ENCODE peak calls at places on chromosomes 2 and 18, in seven cellular contexts. One of them, this sample, is unnamed.

GRCh38 chr18:34493099-34493544 is 217.0 kb upstream of the DTNA start:
- DNase-seq in NCI-H1105: peak; percentile 81
- DNase-seq in stimulated activated CD4-positive, alpha-beta T cell treated with anti-CD3 and anti-CD28 coated beads, Interleukin-4, amount 100 ng/mL, for 24 hours: no peak
- DNase-seq in GM19239: peak; percentile 13
- DNase-seq in NCI-H1417: peak; percentile 75
- DNase-seq in WTC11: peak; percentile 61
- DNase-seq in stimulated activated CD8-positive, alpha-beta memory T cell treated with anti-CD3 and anti-CD28 coated beads, Interleukin-12 subunit alpha, Interleukin-12 subunit beta, amount 100 ng/mL, for 1 hour: no peak
- DNase-seq in this sample: no peak

GRCh38 chr2:231679906-231680283 is 28.4 kb upstream of the PTMA start:
- DNase-seq in NCI-H1105: no peak
- DNase-seq in stimulated activated CD4-positive, alpha-beta T cell treated with anti-CD3 and anti-CD28 coated beads, Interleukin-4, amount 100 ng/mL, for 24 hours: no peak
- DNase-seq in GM19239: no peak
- DNase-seq in NCI-H1417: no peak
- DNase-seq in WTC11: no peak
- DNase-seq in stimulated activated CD8-positive, alpha-beta memory T cell treated with anti-CD3 and anti-CD28 coated beads, Interleukin-12 subunit alpha, Interleukin-12 subunit beta, amount 100 ng/mL, for 1 hour: no peak
- DNase-seq in this sample: no peak

GRCh38 chr2:101357386-101357785 is 29.9 kb downstream of the CREG2 start:
- DNase-seq in NCI-H1105: no peak
- DNase-seq in stimulated activated CD4-positive, alpha-beta T cell treated with anti-CD3 and anti-CD28 coated beads, Interleukin-4, amount 100 ng/mL, for 24 hours: no peak
- DNase-seq in GM19239: no peak
- DNase-seq in NCI-H1417: no peak
- DNase-seq in WTC11: no peak
- DNase-seq in stimulated activated CD8-positive, alpha-beta memory T cell treated with anti-CD3 and anti-CD28 coated beads, Interleukin-12 subunit alpha, Interleukin-12 subunit beta, amount 100 ng/mL, for 1 hour: no peak
- DNase-seq in this sample: no peak

GRCh38 chr2:53558867-53559266 is 208.7 kb upstream of the CHAC2 start:
- DNase-seq in NCI-H1105: no peak
- DNase-seq in stimulated activated CD4-positive, alpha-beta T cell treated with anti-CD3 and anti-CD28 coated beads, Interleukin-4, amount 100 ng/mL, for 24 hours: no peak
- DNase-seq in GM19239: no peak
- DNase-seq in NCI-H1417: no peak
- DNase-seq in WTC11: no peak
- DNase-seq in stimulated activated CD8-positive, alpha-beta memory T cell treated with anti-CD3 and anti-CD28 coated beads, Interleukin-12 subunit alpha, Interleukin-12 subunit beta, amount 100 ng/mL, for 1 hour: no peak
- DNase-seq in this sample: no peak

GRCh38 chr2:45790157-45790723 is 138.8 kb downstream of the PRKCE start:
- DNase-seq in NCI-H1105: no peak
- DNase-seq in stimulated activated CD4-positive, alpha-beta T cell treated with anti-CD3 and anti-CD28 coated beads, Interleukin-4, amount 100 ng/mL, for 24 hours: no peak
- DNase-seq in GM19239: no peak
- DNase-seq in NCI-H1417: no peak
- DNase-seq in WTC11: no peak
- DNase-seq in stimulated activated CD8-positive, alpha-beta memory T cell treated with anti-CD3 and anti-CD28 coated beads, Interleukin-12 subunit alpha, Interleukin-12 subunit beta, amount 100 ng/mL, for 1 hour: no peak
- DNase-seq in this sample: no peak

GRCh38 chr18:6159426-6159825 is 255.3 kb downstream of the L3MBTL4 start:
- DNase-seq in NCI-H1105: no peak
- DNase-seq in stimulated activated CD4-positive, alpha-beta T cell treated with anti-CD3 and anti-CD28 coated beads, Interleukin-4, amount 100 ng/mL, for 24 hours: no peak
- DNase-seq in GM19239: no peak
- DNase-seq in NCI-H1417: no peak
- DNase-seq in WTC11: no peak
- DNase-seq in stimulated activated CD8-positive, alpha-beta memory T cell treated with anti-CD3 and anti-CD28 coated beads, Interleukin-12 subunit alpha, Interleukin-12 subunit beta, amount 100 ng/mL, for 1 hour: no peak
- DNase-seq in this sample: no peak

GRCh38 chr2:28956890-28957289 is 24.2 kb upstream of the TOGARAM2 start:
- DNase-seq in NCI-H1105: no peak
- DNase-seq in stimulated activated CD4-positive, alpha-beta T cell treated with anti-CD3 and anti-CD28 coated beads, Interleukin-4, amount 100 ng/mL, for 24 hours: peak; percentile 14
- DNase-seq in GM19239: no peak
- DNase-seq in NCI-H1417: no peak
- DNase-seq in WTC11: peak; percentile 33
- DNase-seq in stimulated activated CD8-positive, alpha-beta memory T cell treated with anti-CD3 and anti-CD28 coated beads, Interleukin-12 subunit alpha, Interleukin-12 subunit beta, amount 100 ng/mL, for 1 hour: no peak
- DNase-seq in this sample: no peak

GRCh38 chr2:168685619-168686453 is 116.6 kb upstream of the NOSTRIN start:
- DNase-seq in NCI-H1105: no peak
- DNase-seq in stimulated activated CD4-positive, alpha-beta T cell treated with anti-CD3 and anti-CD28 coated beads, Interleukin-4, amount 100 ng/mL, for 24 hours: no peak
- DNase-seq in GM19239: no peak
- DNase-seq in NCI-H1417: peak; percentile 74
- DNase-seq in WTC11: no peak
- DNase-seq in stimulated activated CD8-positive, alpha-beta memory T cell treated with anti-CD3 and anti-CD28 coated beads, Interleukin-12 subunit alpha, Interleukin-12 subunit beta, amount 100 ng/mL, for 1 hour: no peak
- DNase-seq in this sample: peak; percentile 21

GRCh38 chr18:49639643-49640361 is 77.9 kb downstream of the LIPG start:
- DNase-seq in NCI-H1105: no peak
- DNase-seq in stimulated activated CD4-positive, alpha-beta T cell treated with anti-CD3 and anti-CD28 coated beads, Interleukin-4, amount 100 ng/mL, for 24 hours: no peak
- DNase-seq in GM19239: no peak
- DNase-seq in NCI-H1417: no peak
- DNase-seq in WTC11: no peak
- DNase-seq in stimulated activated CD8-positive, alpha-beta memory T cell treated with anti-CD3 and anti-CD28 coated beads, Interleukin-12 subunit alpha, Interleukin-12 subunit beta, amount 100 ng/mL, for 1 hour: no peak
- DNase-seq in this sample: no peak

GRCh38 chr2:170218931-170219330 is 41.0 kb downstream of the MYO3B start:
- DNase-seq in NCI-H1105: no peak
- DNase-seq in stimulated activated CD4-positive, alpha-beta T cell treated with anti-CD3 and anti-CD28 coated beads, Interleukin-4, amount 100 ng/mL, for 24 hours: no peak
- DNase-seq in GM19239: no peak
- DNase-seq in NCI-H1417: no peak
- DNase-seq in WTC11: no peak
- DNase-seq in stimulated activated CD8-positive, alpha-beta memory T cell treated with anti-CD3 and anti-CD28 coated beads, Interleukin-12 subunit alpha, Interleukin-12 subunit beta, amount 100 ng/mL, for 1 hour: no peak
- DNase-seq in this sample: no peak

GRCh38 chr18:46261799-46262198 is 157.6 kb downstream of the HAUS1 start:
- DNase-seq in NCI-H1105: no peak
- DNase-seq in stimulated activated CD4-positive, alpha-beta T cell treated with anti-CD3 and anti-CD28 coated beads, Interleukin-4, amount 100 ng/mL, for 24 hours: no peak
- DNase-seq in GM19239: no peak
- DNase-seq in NCI-H1417: no peak
- DNase-seq in WTC11: no peak
- DNase-seq in stimulated activated CD8-positive, alpha-beta memory T cell treated with anti-CD3 and anti-CD28 coated beads, Interleukin-12 subunit alpha, Interleukin-12 subunit beta, amount 100 ng/mL, for 1 hour: no peak
- DNase-seq in this sample: no peak

This sample was measured in KG1.